ENCODE peak calls at places on chromosomes 3 and 15, in nine cellular contexts. N is tibial nerve, X is transverse colon, R is GM12878, V is H1, A is A549, P is K562, F is sigmoid colon, Z is stomach. Q is an unnamed sample.

GRCh38 chr3:157624801-157625200 is 121.6 kb upstream of the VEPH1 start:
- DNase-seq in Z (no peak), P (no peak), N (no peak), F (no peak), R (no peak), X (no peak), V (no peak), A (no peak), Q (no peak)

GRCh38 chr3:195699148-195699771 is 21.5 kb upstream of the MUC20 start:
- DNase-seq in R (no peak), A (no peak), N (no peak), Z (no peak), F (no peak), X (no peak), P (no peak), V (no peak), Q (no peak)

GRCh38 chr15:83734487-83734886 is 80.6 kb downstream of the ADAMTSL3 start:
- DNase-seq in P (peak), V (peak), F (no peak), N (no peak), R (no peak), Z (no peak), A (no peak), X (no peak), Q (peak)

GRCh38 chr15:62472616-62473299 is 307.7 kb upstream of the C2CD4B start:
- DNase-seq in A (no peak), Z (no peak), V (no peak), F (peak), N (no peak), P (no peak), R (no peak), X (peak), Q (no peak)

GRCh38 chr15:69465253-69465652 is 12.6 kb downstream of the RPLP1 start:
- DNase-seq in R (no peak), P (no peak), F (no peak), X (no peak), N (no peak), A (no peak), V (no peak), Z (no peak), Q (no peak)

GRCh38 chr3:136544532-136544931 is 207.6 kb downstream of the STAG1 start:
- DNase-seq in V (no peak), X (no peak), R (no peak), Z (no peak), A (no peak), N (no peak), F (no peak), P (no peak), Q (no peak)

GRCh38 chr3:142888484-142889262 is at the start of gene PCOLCE2:
- DNase-seq in F (peak), P (peak), V (peak), X (peak), A (peak), Z (no peak), N (no peak), R (no peak), Q (peak)

GRCh38 chr3:39013289-39013688 is 38.5 kb downstream of the SCN11A start:
- DNase-seq in Z (no peak), A (no peak), F (no peak), V (no peak), R (no peak), P (no peak), X (no peak), N (no peak), Q (no peak)

GRCh38 chr15:70602834-70603560 is 160.4 kb downstream of the UACA start:
- DNase-seq in R (no peak), V (no peak), A (no peak), N (no peak), X (no peak), F (no peak), Z (no peak), P (no peak), Q (no peak)

GRCh38 chr3:71207632-71208031 is 375.9 kb downstream of the FOXP1 start:
- DNase-seq in X (no peak), N (no peak), A (no peak), R (no peak), Z (no peak), V (no peak), F (no peak), P (peak), Q (no peak)

GRCh38 chr3:138935864-138936762 is 10.8 kb downstream of the FOXL2 start:
- DNase-seq in P (peak), V (peak), Z (peak), N (peak), R (no peak), A (peak), F (peak), X (peak), Q (peak)

GRCh38 chr15:40232625-40233070 is 6.2 kb upstream of the PAK6 start:
- DNase-seq in R (no peak), X (no peak), A (no peak), V (peak), Z (no peak), F (no peak), N (no peak), P (no peak), Q (no peak)

GRCh38 chr3:70980646-70981031 is 602.9 kb downstream of the FOXP1 start:
- DNase-seq in P (no peak), F (no peak), A (no peak), X (no peak), N (no peak), Z (no peak), R (no peak), V (no peak), Q (no peak)

GRCh38 chr3:5741017-5741416 is 553.5 kb downstream of the EDEM1 start:
- DNase-seq in Z (no peak), N (no peak), F (no peak), X (no peak), V (no peak), P (no peak), A (no peak), R (no peak), Q (no peak)

GRCh38 chr3:100002599-100003350 is 111.5 kb downstream of the FILIP1L start:
- DNase-seq in P (peak), F (peak), A (peak), Z (peak), V (no peak), R (no peak), X (peak), N (no peak), Q (no peak)

GRCh38 chr3:14297784-14298236 is 104.6 kb upstream of the SLC6A6 start:
- DNase-seq in R (no peak), P (no peak), Z (no peak), N (no peak), F (peak), V (peak), X (peak), A (no peak), Q (peak)

GRCh38 chr3:140570602-140571001 is 107.3 kb upstream of the TRIM42 start:
- DNase-seq in P (no peak), N (no peak), F (no peak), X (no peak), A (no peak), Z (peak), V (no peak), R (no peak), Q (no peak)

GRCh38 chr3:163362154-163362553 is 1716.1 kb downstream of the SI start:
- DNase-seq in X (no peak), N (no peak), F (no peak), R (no peak), V (no peak), Z (no peak), A (no peak), P (no peak), Q (no peak)

GRCh38 chr3:40737343-40737742 is 212.6 kb downstream of the ZNF621 start:
- DNase-seq in P (no peak), R (no peak), F (no peak), X (no peak), V (no peak), N (no peak), Z (no peak), A (no peak), Q (no peak)

GRCh38 chr3:172103724-172104123 is 64.3 kb downstream of the FNDC3B start:
- DNase-seq in R (no peak), A (no peak), P (no peak), V (no peak), X (no peak), F (no peak), N (no peak), Z (no peak), Q (no peak)

GRCh38 chr15:32994810-32995424 is 199.6 kb downstream of the FMN1 start:
- DNase-seq in V (no peak), A (peak), Z (no peak), F (no peak), P (peak), X (no peak), R (no peak), N (no peak), Q (no peak)

GRCh38 chr3:197298858-197299854 is 744 bp upstream of the DLG1 start:
- DNase-seq in A (peak), X (peak), Z (peak), N (no peak), V (peak), R (no peak), F (peak), P (peak), Q (peak)

GRCh38 chr3:153513236-153513635 is 351.2 kb downstream of the RAP2B start:
- DNase-seq in F (no peak), V (no peak), P (peak), R (no peak), Z (no peak), N (no peak), A (peak), X (no peak), Q (no peak)

GRCh38 chr3:50010959-50011358 is 71.0 kb downstream of the RBM6 start:
- DNase-seq in Z (no peak), R (no peak), A (no peak), P (peak), X (no peak), N (no peak), V (no peak), F (no peak), Q (no peak)

GRCh38 chr3:10495003-10495402 is 10.4 kb downstream of the ATP2B2 start:
- DNase-seq in R (no peak), X (no peak), V (no peak), A (peak), N (no peak), Z (peak), F (no peak), P (peak), Q (no peak)

GRCh38 chr3:156781310-156782230 is 44.6 kb upstream of the LEKR1 start:
- DNase-seq in A (peak), F (no peak), Z (peak), N (no peak), R (no peak), P (peak), V (no peak), X (no peak), Q (no peak)

GRCh38 chr3:105647047-105647446 is 221.8 kb downstream of the CBLB start:
- DNase-seq in V (no peak), X (no peak), Z (no peak), P (peak), F (no peak), N (no peak), A (peak), R (no peak), Q (no peak)

GRCh38 chr15:75578948-75579908 is at the start of gene PTPN9:
- DNase-seq in R (no peak), A (peak), X (peak), Z (peak), P (peak), N (peak), V (peak), F (peak), Q (peak)

GRCh38 chr3:183148056-183148455 is 14.5 kb downstream of the LAMP3 start:
- DNase-seq in R (no peak), X (no peak), Z (no peak), F (no peak), A (no peak), V (no peak), P (no peak), N (no peak), Q (no peak)

GRCh38 chr3:158713094-158713499 is 19.2 kb downstream of the RARRES1 start:
- DNase-seq in P (peak), N (no peak), V (no peak), Z (peak), F (no peak), R (no peak), X (peak), A (no peak), Q (no peak)

GRCh38 chr3:193869221-193870201 is 266.4 kb upstream of the HES1 start:
- DNase-seq in P (no peak), R (no peak), N (no peak), V (peak), Z (no peak), F (peak), X (no peak), A (peak), Q (peak)

GRCh38 chr3:136350557-136350956 is 100.4 kb downstream of the PCCB start:
- DNase-seq in X (no peak), V (no peak), F (no peak), Z (no peak), N (no peak), A (no peak), R (no peak), P (no peak), Q (no peak)

GRCh38 chr3:193744048-193744821 is 151.2 kb downstream of the OPA1 start:
- DNase-seq in F (no peak), Z (peak), P (peak), A (peak), R (peak), V (no peak), X (no peak), N (no peak), Q (no peak)

GRCh38 chr3:112653209-112653871 is 12.4 kb upstream of the CCDC80 start:
- DNase-seq in X (no peak), N (no peak), A (peak), F (peak), V (no peak), Z (no peak), P (no peak), R (no peak), Q (no peak)
- TF ChIP-seq POLR2A in X (no peak), N (no peak), A (no peak), F (no peak), V (no peak), Z (no peak), P (no peak), R (no peak), Q (no peak)

GRCh38 chr3:111649180-111649579 is 54.0 kb upstream of the ZBED2 start:
- DNase-seq in N (no peak), P (no peak), R (no peak), F (no peak), A (no peak), Z (no peak), X (no peak), V (no peak), Q (no peak)
- TF ChIP-seq EP300 in N (no peak), P (no peak), R (no peak), F (no peak), A (no peak), Z (no peak), X (no peak), V (no peak), Q (no peak)

GRCh38 chr3:33402936-33403335 is 37.3 kb downstream of the UBP1 start:
- DNase-seq in A (no peak), Z (no peak), V (no peak), P (no peak), R (no peak), N (no peak), F (no peak), X (no peak), Q (no peak)
- H3K27ac ChIP-seq in A (no peak), Z (no peak), V (no peak), P (no peak), R (no peak), N (no peak), F (no peak), X (no peak), Q (no peak)

DNA sequence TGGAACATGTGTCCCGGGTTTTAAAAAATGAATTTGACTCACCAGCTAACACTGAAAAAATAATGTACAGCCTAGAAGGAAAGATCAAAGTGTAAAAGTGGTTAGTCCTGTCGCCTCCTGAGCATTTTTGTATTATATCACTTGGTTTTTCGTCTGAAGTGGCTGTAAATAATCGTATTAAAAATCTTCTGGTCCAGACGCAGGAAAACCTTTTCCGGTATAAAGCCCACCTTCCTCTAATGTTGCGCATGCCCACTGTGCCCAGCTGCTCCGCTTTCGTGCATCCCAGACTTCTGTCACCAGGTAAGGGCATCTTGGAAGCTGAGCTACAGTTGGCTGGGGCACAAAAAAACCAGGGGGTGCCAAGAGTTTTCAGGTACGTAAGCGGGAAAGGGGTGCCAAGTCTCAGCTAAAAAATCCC is 656 bp upstream of the MYNN start:
- DNase-seq in N (peak), F (peak), A (peak), R (peak), X (peak), P (peak), Z (peak), V (no peak), Q (peak)
- TF ChIP-seq POLR2A in N (no peak), F (no peak), A (peak), R (no peak), X (no peak), P (no peak), Z (no peak), V (no peak), Q (no peak)

DNA sequence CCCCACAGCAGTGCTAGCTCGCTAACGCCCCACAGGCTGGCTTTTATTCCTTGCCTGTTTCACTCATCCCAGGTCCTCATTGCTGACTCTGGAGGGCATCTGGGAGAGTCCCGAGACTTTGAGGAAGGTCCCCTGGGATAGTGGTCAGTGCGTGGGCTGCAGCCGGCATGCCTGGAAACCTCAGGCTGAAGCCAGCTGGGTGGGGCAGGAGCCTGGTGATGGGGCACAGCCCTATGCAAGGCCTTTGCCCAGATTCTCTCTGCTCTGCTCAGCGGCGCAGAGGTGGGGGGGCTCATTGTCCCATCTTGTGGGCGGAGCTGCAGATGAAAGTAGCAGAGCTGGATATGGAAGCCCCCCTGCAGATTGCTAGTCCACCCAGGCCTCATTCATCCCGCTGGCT is 55.7 kb upstream of the SMAD6 start:
- DNase-seq in V (no peak), X (no peak), P (no peak), A (no peak), Z (no peak), N (no peak), R (no peak), F (no peak), Q (no peak)
- TF ChIP-seq EP300 in V (no peak), X (no peak), P (no peak), A (no peak), Z (no peak), N (no peak), R (no peak), F (no peak), Q (no peak)

DNA sequence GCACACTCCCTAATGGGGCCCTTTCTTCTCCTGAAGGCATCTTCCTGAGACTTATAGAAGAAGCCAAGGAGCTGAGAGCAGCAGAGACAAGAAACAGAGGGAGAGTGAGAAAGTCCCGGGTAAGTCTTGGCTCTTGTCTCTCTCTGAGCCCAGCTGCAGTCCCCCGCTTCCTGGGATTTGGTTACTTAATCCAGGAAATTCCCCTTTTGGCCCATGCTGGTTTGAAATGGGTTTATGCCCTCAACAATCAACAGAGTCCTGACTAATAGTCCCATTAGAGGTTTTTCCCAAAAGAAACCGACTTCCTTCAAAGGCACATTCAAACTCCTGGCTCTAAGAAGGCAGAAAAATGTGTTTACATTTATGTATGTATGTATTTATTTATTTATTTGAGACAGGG is 22.0 kb downstream of the TMEM158 start:
- DNase-seq in F (no peak), P (no peak), X (no peak), V (no peak), A (peak), Z (no peak), R (no peak), N (no peak), Q (no peak)
- H3K27ac ChIP-seq in F (no peak), P (no peak), X (no peak), V (no peak), A (peak), Z (no peak), R (no peak), N (no peak), Q (no peak)

DNA sequence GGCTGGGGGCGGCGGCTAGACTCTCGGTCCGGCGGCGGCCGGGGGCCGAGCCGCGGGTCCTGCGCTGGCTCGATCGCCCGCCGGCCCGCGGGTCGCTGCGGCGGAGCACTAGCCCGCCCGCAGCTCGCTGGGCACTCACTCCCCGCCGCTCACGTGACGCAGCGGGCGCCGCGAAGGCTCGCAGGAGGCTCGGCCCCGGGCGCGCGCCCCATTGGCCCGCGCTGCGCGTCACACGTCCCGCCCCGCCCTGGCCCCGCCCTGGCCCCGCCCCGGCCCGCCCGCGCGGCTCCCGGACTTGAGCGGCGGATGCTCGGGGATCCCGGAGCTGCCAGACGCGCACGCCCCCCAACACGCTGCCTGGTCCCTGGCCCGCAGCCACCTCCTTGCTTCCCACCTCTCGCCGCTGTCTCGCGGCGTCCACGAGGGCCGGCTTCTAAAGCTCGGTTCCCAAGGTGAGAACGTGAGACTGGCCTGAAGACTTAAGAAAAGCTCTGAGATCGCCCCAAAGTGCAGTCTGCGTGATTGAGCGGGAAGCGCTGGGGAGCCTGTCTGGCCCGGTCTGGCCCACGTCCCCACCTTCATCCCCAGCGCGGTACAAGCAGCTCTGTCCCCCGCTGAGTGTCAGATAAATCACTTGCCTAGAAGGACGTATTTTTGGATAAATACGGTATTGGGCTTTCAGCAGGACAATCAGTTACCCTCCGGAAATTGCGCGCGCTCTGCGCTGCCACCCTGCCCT is at the start of gene KLF15:
- DNase-seq in P (peak), V (peak), Z (peak), F (peak), N (peak), R (no peak), X (peak), A (peak), Q (peak)
- TF ChIP-seq POLR2A in P (no peak), V (no peak), Z (no peak), F (no peak), N (peak), R (no peak), X (no peak), A (no peak), Q (peak)

GRCh38 chr3:15505412-15506165 is 15.9 kb downstream of the COLQ start:
- DNase-seq in F (no peak), N (no peak), R (no peak), X (no peak), V (no peak), P (no peak), Z (no peak), A (no peak), Q (no peak)
- TF ChIP-seq EP300 in F (no peak), N (no peak), R (no peak), X (no peak), V (no peak), P (no peak), Z (no peak), A (no peak), Q (no peak)

GRCh38 chr3:4709336-4709735 is 216.2 kb downstream of the ITPR1 start:
- DNase-seq in P (no peak), R (no peak), F (no peak), X (no peak), Z (no peak), V (no peak), A (no peak), N (no peak), Q (no peak)
- H3K27ac ChIP-seq in P (no peak), R (no peak), F (no peak), X (no peak), Z (no peak), V (no peak), A (no peak), N (no peak), Q (no peak)